ENCODE peak calls at places on chromosome 2, in six cellular contexts. Y is left lung, D is cardiac muscle cell, F is psoas muscle, P is Caco-2, K is tibial artery. I is an unnamed sample. For H3K36me3 and H3K9me3, the result is how much of the 10 kb centered on the place peaks cover.

GRCh38 chr2:232420463-232421188 is 14.0 kb downstream of the ALPG start:
- DNase-seq in Y (no peak), P (peak), K (no peak), F (no peak), D (peak), I (no peak)

GRCh38 chr2:171553236-171553635 is 31.0 kb downstream of the CYBRD1 start:
- DNase-seq in F (no peak), P (no peak), D (no peak), Y (no peak), K (no peak), I (no peak)

GRCh38 chr2:203400805-203401585 is 72.8 kb downstream of the ABI2 start:
- DNase-seq in D (no peak), F (no peak), P (no peak), Y (no peak), K (no peak), I (no peak)

GRCh38 chr2:102141011-102141914 is 1.3 kb upstream of the IL1R1 start:
- DNase-seq in F (no peak), Y (no peak), D (no peak), P (no peak), K (no peak), I (no peak)

GRCh38 chr2:48548871-48549270 is 18.9 kb downstream of the STON1 start:
- DNase-seq in F (no peak), K (no peak), D (no peak), Y (no peak), P (no peak), I (no peak)

GRCh38 chr2:17869128-17869527 is 9.3 kb upstream of the KCNS3 start:
- DNase-seq in F (no peak), P (no peak), Y (no peak), D (no peak), K (no peak), I (no peak)

GRCh38 chr2:62216616-62217015 is 20.7 kb downstream of the B3GNT2 start:
- DNase-seq in D (no peak), F (no peak), Y (no peak), P (no peak), K (peak), I (no peak)

GRCh38 chr2:240885980-240886565 is 9.9 kb downstream of the MAB21L4 start:
- DNase-seq in F (peak), D (no peak), K (no peak), Y (no peak), P (peak), I (no peak)

GRCh38 chr2:154233231-154233630 is 361.5 kb downstream of the GALNT13 start:
- DNase-seq in Y (no peak), D (no peak), K (no peak), P (no peak), F (no peak), I (no peak)

GRCh38 chr2:113848758-113849460 is 41.0 kb upstream of the ACTR3 start:
- DNase-seq in D (no peak), Y (no peak), P (no peak), K (no peak), F (no peak), I (no peak)

GRCh38 chr2:230905448-230906430 is 19.3 kb downstream of the GPR55 start:
- DNase-seq in D (peak), F (no peak), Y (no peak), K (no peak), P (peak), I (no peak)

GRCh38 chr2:20448246-20449046 is 1.6 kb downstream of the RHOB start:
- DNase-seq in P (no peak), D (peak), K (peak), Y (peak), F (peak), I (no peak)

GRCh38 chr2:140529706-140530105 is 1601.1 kb downstream of the LRP1B start:
- DNase-seq in F (no peak), K (no peak), D (no peak), P (no peak), Y (no peak), I (no peak)

GRCh38 chr2:209368406-209368805 is 55.4 kb upstream of the MAP2 start:
- DNase-seq in Y (no peak), D (no peak), P (peak), K (no peak), F (no peak), I (no peak)

GRCh38 chr2:138219961-138220360 is 255.7 kb downstream of the HNMT start:
- DNase-seq in Y (no peak), K (no peak), P (no peak), D (no peak), F (no peak), I (no peak)

GRCh38 chr2:233470839-233471238 is 95.7 kb downstream of the USP40 start:
- DNase-seq in F (peak), D (no peak), Y (no peak), K (no peak), P (no peak), I (peak)

GRCh38 chr2:28408764-28409599 is 16.3 kb downstream of the FOSL2 start:
- DNase-seq in Y (peak), K (no peak), P (no peak), D (no peak), F (no peak), I (no peak)

DNA sequence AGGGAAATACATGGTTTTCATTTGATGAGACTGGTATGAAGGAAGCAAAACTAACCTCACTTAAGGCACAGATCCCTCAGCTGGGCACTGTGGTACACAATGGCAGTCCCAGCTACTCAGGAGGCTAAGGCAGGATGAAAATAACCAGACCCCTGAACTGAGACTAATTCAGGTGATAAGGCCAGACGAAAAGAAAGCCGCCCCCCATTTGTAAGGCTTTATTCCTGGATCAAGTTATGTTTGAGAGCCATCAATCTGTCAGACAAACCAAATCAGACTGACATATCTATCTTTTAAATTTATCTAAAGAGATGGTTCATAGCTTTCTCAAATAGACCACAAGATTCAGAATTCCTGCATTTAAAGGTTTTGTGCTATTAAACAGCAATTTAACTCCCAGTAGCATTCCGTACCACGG is 4.1 kb downstream of the SRSF7 start:
- DNase-seq in D (peak), Y (no peak), F (no peak), K (no peak), P (no peak), I (no peak)
- H3K36me3 ChIP-seq in D (half or more), Y (half or more), F (half or more), K (half or more), P (under half), I (half or more)

DNA sequence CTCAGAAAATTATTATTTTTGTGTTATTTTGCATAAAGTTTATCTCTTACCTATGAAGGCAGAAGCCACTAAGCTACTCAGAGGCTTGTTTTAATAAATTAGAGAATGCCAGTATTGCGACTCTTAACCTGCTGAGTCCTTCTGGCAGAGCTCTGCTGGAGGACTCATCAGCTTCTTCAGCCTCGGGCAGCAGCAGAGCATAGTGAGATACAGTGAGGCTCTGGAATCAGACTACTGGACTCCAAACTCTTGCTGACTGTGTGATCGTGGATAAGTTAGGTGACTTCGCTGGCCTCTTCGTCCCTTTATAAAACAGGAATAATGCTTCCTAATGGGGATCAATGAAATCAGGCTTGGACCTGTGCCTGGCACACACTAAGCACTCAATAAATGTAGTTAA is 1.7 kb downstream of the PTRHD1 start:
- DNase-seq in Y (no peak), P (no peak), K (no peak), F (no peak), D (no peak), I (no peak)
- H3K4me3 ChIP-seq in Y (no peak), P (no peak), K (no peak), F (no peak), D (no peak), I (no peak)

DNA sequence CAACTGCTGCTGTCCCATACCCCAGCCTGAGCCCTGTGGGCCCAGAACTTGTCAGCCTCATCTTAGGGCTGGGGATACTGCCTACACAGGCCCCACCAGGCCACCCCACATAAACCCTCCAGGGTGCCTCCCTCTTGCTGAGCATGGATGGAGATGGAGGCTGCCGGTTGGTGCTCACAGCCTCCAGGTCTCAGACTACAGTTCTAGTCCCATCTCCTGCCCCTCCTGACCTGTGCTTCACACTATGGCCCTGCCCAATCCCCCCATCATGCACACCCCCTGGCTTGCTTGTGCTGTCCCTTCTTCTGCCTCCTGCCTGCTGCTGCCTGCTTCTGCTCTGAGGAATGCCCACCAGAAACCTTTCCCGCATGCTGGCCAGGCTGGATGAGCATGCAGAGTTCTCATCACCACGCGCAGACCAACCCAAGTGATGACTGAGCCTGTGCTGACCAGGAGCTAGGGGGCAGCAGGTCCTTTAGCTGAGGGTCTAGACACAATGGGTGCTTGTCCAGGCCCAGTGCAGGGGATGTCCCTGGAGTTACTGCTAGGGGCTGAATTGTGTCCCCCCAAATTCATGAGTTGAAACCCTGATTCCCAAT is 138.4 kb upstream of the HS6ST1 start:
- DNase-seq in Y (no peak), D (no peak), K (peak), F (no peak), P (no peak), I (no peak)
- H3K9me3 ChIP-seq in Y (under half), D (under half), K (under half), F (under half), P (under half), I (under half)

GRCh38 chr2:127747621-127748020 is 46.3 kb downstream of the SFT2D3 start:
- DNase-seq in K (no peak), P (no peak), Y (no peak), D (no peak), F (no peak), I (no peak)
- H3K36me3 ChIP-seq in K (under half), P (under half), Y (under half), D (under half), F (under half), I (under half)

DNA sequence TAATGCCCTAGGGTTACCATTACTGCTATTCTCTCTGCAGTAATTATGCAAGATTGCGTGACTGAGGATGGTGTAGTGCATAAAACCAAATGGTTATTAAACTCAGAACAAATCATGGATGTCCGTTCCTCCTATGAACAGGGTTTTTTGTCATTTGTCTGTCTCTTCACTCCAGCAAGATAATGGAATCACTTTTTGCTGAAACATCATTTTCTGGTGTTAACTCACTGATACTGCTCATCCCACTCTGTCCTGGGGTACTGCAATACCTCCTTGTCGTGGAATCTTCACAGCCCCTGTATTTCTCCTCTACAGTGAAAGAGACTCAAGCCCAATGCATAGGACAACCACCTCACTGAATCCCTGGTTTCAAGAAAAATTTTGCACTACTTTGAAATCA is 274.9 kb upstream of the ST6GAL2 start:
- DNase-seq in F (no peak), P (no peak), D (no peak), K (no peak), Y (no peak), I (no peak)
- H3K4me3 ChIP-seq in F (no peak), P (no peak), D (no peak), K (no peak), Y (no peak), I (no peak)

DNA sequence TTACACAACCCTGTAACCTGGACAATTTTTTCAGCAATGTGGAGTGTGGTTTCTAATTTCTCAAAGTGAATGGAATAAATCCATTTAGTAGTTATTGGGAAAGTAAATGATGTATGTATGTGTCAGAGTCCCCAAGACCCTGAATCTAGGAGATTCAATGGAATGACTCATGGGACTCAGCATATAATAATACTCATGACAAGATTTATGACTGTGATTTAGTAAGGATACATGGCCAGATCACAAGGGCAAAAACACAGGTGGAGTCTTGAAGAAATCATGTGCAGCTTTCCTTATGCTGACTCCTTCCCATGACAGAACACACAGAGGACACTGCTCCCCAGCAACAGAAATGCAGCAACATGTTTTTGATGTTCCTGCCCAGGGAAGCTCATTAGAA is 1877.7 kb upstream of the LRRTM1 start:
- DNase-seq in P (no peak), Y (no peak), K (no peak), F (no peak), D (no peak), I (no peak)
- H3K9me3 ChIP-seq in P (under half), Y (under half), K (under half), F (under half), D (under half), I (under half)

DNA sequence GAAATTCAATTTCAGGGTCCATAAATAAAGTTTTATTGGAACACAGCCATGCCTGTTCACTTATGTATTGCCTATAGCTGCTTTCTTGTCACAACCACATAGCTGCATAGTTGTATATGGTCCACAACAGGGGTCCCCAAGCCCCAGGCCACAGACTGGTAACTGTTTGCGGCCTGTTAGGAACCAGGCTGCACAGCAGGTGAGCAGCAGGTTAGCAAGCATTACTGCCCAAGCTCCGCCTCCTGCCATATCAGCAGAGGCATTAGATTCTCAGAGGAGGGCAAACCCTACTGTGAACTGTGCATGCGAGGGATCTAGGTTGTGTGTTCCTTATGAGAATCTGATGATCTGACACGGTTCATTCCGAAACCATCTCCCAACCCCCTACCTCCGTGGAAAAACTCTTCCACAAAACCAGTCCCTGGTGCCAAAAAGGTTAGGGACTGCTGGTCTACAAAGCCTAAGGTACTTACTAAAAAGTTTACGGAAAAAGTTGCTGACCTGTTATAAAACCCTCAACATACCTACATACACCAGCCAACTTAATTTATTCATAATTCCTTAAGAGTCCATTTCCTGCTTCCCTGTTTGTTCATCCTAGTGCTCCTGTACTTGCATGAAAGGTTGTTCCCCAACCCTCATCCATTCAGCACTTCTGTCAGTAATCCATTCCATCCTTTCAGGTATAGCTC is 40.1 kb downstream of the NDUFAF7 start:
- DNase-seq in P (no peak), F (no peak), Y (no peak), D (no peak), K (no peak), I (no peak)
- H3K36me3 ChIP-seq in P (under half), F (half or more), Y (half or more), D (half or more), K (half or more), I (under half)

GRCh38 chr2:174924061-174924693 is 81.0 kb downstream of the CHN1 start:
- DNase-seq in P (no peak), Y (no peak), K (no peak), F (no peak), D (no peak), I (peak)
- H3K4me3 ChIP-seq in P (no peak), Y (no peak), K (no peak), F (no peak), D (no peak), I (no peak)

DNA sequence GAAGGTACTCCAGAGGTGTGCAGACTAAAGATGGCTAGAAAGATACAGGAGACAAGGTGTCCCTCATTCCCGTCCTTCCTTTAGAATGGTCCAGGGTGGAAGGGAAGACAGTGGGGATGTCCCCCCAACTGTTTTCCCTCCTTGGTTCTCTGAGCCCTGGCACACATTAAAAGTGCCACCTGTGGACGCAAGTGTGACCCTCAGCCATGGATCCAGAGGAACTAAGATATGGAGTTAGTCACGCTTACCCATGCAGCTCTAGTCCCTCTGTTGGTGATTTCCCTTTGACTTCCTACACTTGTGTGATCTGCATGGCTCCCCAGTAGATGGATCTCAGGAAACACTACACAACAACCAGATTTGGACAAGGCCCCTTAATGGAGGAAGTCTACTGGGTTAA is 113.1 kb upstream of the SRD5A2 start:
- DNase-seq in K (no peak), F (no peak), Y (no peak), D (peak), P (no peak), I (no peak)
- H3K9me3 ChIP-seq in K (half or more), F (under half), Y (half or more), D (under half), P (under half), I (under half)

DNA sequence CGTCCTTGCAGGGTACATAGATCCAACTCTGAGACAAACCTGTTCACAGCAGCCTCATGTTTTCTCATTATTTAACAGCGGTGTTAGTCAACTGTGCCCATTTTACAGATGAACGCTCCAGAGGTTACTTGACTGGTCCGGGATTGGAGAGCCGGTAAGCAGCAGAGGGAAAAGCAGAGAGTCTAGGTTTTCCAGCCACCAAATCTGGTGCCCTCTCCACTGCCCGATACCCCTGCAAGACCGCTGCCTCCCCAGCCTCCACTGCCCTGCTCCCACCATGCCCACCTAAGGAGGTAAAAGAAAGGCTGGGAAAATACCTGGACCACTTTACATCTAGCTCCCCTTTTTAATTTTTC is 51.5 kb downstream of the EIPR1 start:
- DNase-seq in P (no peak), F (no peak), D (no peak), Y (no peak), K (no peak), I (no peak)
- H3K36me3 ChIP-seq in P (under half), F (under half), D (under half), Y (under half), K (under half), I (under half)